ENCODE peak calls at places on chromosome 21, in eight cellular contexts. One of them, this sample, is unnamed.

GRCh38 chr21:34807881-34808568 is 139.2 kb downstream of the CLIC6 start:
- DNase-seq in left lung: peak; percentile 59
- DNase-seq in colonic mucosa: no peak
- DNase-seq in heart right ventricle: no peak
- DNase-seq in lower lobe of right lung: peak; percentile 56
- DNase-seq in right lobe of liver: no peak
- DNase-seq in aorta: peak; percentile 77
- DNase-seq in GM23248: peak; percentile 97
- DNase-seq in this sample: peak; percentile 94

GRCh38 chr21:41972511-41973205 is 18.8 kb upstream of the C2CD2 start:
- DNase-seq in GM23248: no peak
- DNase-seq in right lobe of liver: no peak
- DNase-seq in aorta: no peak
- DNase-seq in lower lobe of right lung: no peak
- DNase-seq in left lung: no peak
- DNase-seq in colonic mucosa: peak; percentile 14
- DNase-seq in heart right ventricle: no peak
- DNase-seq in this sample: no peak

GRCh38 chr21:34553199-34553952 is 41.4 kb upstream of the KCNE1 start:
- DNase-seq in aorta: no peak
- DNase-seq in left lung: no peak
- DNase-seq in lower lobe of right lung: no peak
- DNase-seq in heart right ventricle: no peak
- DNase-seq in GM23248: peak; percentile 88
- DNase-seq in colonic mucosa: no peak
- DNase-seq in right lobe of liver: no peak
- DNase-seq in this sample: peak; percentile 77

GRCh38 chr21:29718081-29718815 is 221.5 kb downstream of the GRIK1 start:
- DNase-seq in left lung: no peak
- DNase-seq in GM23248: peak; percentile 53
- DNase-seq in lower lobe of right lung: no peak
- DNase-seq in colonic mucosa: no peak
- DNase-seq in right lobe of liver: no peak
- DNase-seq in aorta: no peak
- DNase-seq in heart right ventricle: no peak
- DNase-seq in this sample: peak; percentile 5

GRCh38 chr21:30518876-30519275 is 16.9 kb upstream of the KRTAP19-5 start:
- DNase-seq in colonic mucosa: no peak
- DNase-seq in left lung: no peak
- DNase-seq in GM23248: no peak
- DNase-seq in lower lobe of right lung: no peak
- DNase-seq in right lobe of liver: no peak
- DNase-seq in aorta: no peak
- DNase-seq in heart right ventricle: no peak
- DNase-seq in this sample: no peak

GRCh38 chr21:15848632-15849031 is 118.8 kb downstream of the USP25 start:
- DNase-seq in colonic mucosa: no peak
- DNase-seq in heart right ventricle: no peak
- DNase-seq in GM23248: peak; percentile 56
- DNase-seq in left lung: no peak
- DNase-seq in lower lobe of right lung: no peak
- DNase-seq in aorta: no peak
- DNase-seq in right lobe of liver: no peak
- DNase-seq in this sample: peak; percentile 12

GRCh38 chr21:36169465-36170128 is 13.0 kb downstream of the DOP1B start:
- DNase-seq in left lung: peak; percentile 56
- DNase-seq in GM23248: no peak
- DNase-seq in colonic mucosa: no peak
- DNase-seq in heart right ventricle: no peak
- DNase-seq in aorta: no peak
- DNase-seq in lower lobe of right lung: peak; percentile 74
- DNase-seq in right lobe of liver: no peak
- DNase-seq in this sample: no peak

GRCh38 chr21:40846566-40847411 is at the start of gene DSCAM:
- DNase-seq in aorta: no peak
- DNase-seq in right lobe of liver: no peak
- DNase-seq in GM23248: no peak
- DNase-seq in heart right ventricle: no peak
- DNase-seq in lower lobe of right lung: no peak
- DNase-seq in colonic mucosa: no peak
- DNase-seq in left lung: no peak
- DNase-seq in this sample: peak; percentile 46

DNA sequence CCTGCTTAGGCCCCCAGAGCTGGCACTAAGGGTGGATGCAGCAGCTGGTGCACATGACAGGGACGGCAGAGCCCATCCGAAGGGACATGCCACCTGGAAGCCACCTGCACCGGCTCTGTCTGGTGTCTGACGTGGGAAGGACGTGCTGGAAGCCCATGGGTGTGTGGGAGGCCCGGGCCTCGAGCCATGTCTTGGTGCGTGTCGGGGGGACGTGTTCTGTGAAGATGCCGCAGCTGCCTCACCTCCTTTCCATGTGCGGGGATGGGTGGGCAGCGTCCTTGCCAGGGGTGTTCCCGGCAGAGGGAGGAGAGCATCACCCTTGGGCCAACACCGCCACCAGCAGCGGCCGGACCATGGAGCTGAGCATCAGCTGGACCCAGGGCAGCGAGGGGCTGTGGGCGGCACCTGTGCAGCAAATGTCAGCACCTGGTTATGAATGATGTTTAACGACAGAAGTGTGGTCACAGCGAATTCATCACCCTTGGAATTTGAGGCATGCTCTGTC is 15.5 kb upstream of the POFUT2 start:
- DNase-seq in aorta: peak; percentile 68
- DNase-seq in right lobe of liver: no peak
- DNase-seq in heart right ventricle: peak; percentile 20
- DNase-seq in colonic mucosa: no peak
- DNase-seq in left lung: peak; percentile 30
- DNase-seq in lower lobe of right lung: peak; percentile 42
- DNase-seq in GM23248: no peak
- DNase-seq in this sample: no peak
- H3K4me1 ChIP-seq in aorta: no peaks in the 10 kb centered on the region
- H3K4me1 ChIP-seq in right lobe of liver: no peaks in the 10 kb centered on the region
- H3K4me1 ChIP-seq in heart right ventricle: peaks cover 55% of the 10 kb centered on the region
- H3K4me1 ChIP-seq in colonic mucosa: no peaks in the 10 kb centered on the region
- H3K4me1 ChIP-seq in left lung: peaks cover 44% of the 10 kb centered on the region
- H3K4me1 ChIP-seq in lower lobe of right lung: peaks cover 56% of the 10 kb centered on the region
- H3K4me1 ChIP-seq in GM23248: no peaks in the 10 kb centered on the region
- H3K4me1 ChIP-seq in this sample: peaks cover 19% of the 10 kb centered on the region

GRCh38 chr21:39314155-39315027 is 959 bp upstream of the BRWD1 start:
- DNase-seq in right lobe of liver: peak; percentile 50
- DNase-seq in left lung: no peak
- DNase-seq in heart right ventricle: peak; percentile 51
- DNase-seq in lower lobe of right lung: peak; percentile 58
- DNase-seq in aorta: no peak
- DNase-seq in GM23248: peak; percentile 86
- DNase-seq in colonic mucosa: peak; percentile 63
- DNase-seq in this sample: peak; percentile 77
- H3K4me1 ChIP-seq in right lobe of liver: no peaks in the 10 kb centered on the region
- H3K4me1 ChIP-seq in left lung: peaks cover 24% of the 10 kb centered on the region
- H3K4me1 ChIP-seq in heart right ventricle: peaks cover 18% of the 10 kb centered on the region
- H3K4me1 ChIP-seq in lower lobe of right lung: peaks cover 28% of the 10 kb centered on the region
- H3K4me1 ChIP-seq in aorta: no peaks in the 10 kb centered on the region
- H3K4me1 ChIP-seq in GM23248: peaks cover 23% of the 10 kb centered on the region
- H3K4me1 ChIP-seq in colonic mucosa: peaks cover 3% of the 10 kb centered on the region
- H3K4me1 ChIP-seq in this sample: peaks cover 24% of the 10 kb centered on the region

DNA sequence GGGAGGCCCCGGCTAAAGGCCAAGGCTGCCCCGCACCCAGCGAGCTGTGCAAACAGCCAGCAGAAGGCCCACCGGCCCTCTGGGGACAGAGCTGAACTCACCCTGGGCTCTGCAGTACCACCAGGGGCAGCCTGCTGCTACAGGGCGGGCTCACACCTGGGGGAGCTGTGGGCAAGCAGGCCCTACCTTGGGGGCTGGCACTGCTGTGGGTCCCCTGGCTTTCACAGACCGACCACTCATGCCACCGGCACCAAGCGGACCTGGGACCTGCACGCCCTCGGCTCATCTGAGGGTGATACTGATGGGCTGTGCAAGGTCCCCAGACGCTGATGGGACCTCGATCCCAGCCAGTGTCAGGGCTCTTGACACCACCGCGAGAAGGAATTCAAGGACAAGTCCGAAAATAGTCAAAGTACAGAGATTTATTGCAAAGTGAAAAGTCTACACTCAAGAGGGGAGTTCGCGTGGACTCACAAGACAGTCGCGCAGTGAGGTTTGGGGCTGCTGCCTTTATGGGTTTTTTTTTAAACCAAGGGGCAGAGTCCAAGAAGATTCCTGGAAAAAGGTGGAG is 61.0 kb upstream of the ADARB1 start:
- DNase-seq in GM23248: no peak
- DNase-seq in heart right ventricle: no peak
- DNase-seq in aorta: peak; percentile 76
- DNase-seq in lower lobe of right lung: peak; percentile 37
- DNase-seq in left lung: peak; percentile 16
- DNase-seq in right lobe of liver: peak; percentile 18
- DNase-seq in colonic mucosa: no peak
- DNase-seq in this sample: no peak
- H3K4me1 ChIP-seq in GM23248: peaks cover 23% of the 10 kb centered on the region
- H3K4me1 ChIP-seq in heart right ventricle: peaks cover 10% of the 10 kb centered on the region
- H3K4me1 ChIP-seq in aorta: no peaks in the 10 kb centered on the region
- H3K4me1 ChIP-seq in lower lobe of right lung: no peaks in the 10 kb centered on the region
- H3K4me1 ChIP-seq in left lung: peaks cover 14% of the 10 kb centered on the region
- H3K4me1 ChIP-seq in right lobe of liver: no peaks in the 10 kb centered on the region
- H3K4me1 ChIP-seq in colonic mucosa: peaks cover 7% of the 10 kb centered on the region
- H3K4me1 ChIP-seq in this sample: peaks cover 23% of the 10 kb centered on the region

GRCh38 chr21:44919111-44919912 is 1.4 kb downstream of the ITGB2 start:
- DNase-seq in right lobe of liver: peak; percentile 50
- DNase-seq in colonic mucosa: no peak
- DNase-seq in lower lobe of right lung: peak; percentile 68
- DNase-seq in GM23248: peak; percentile 30
- DNase-seq in aorta: no peak
- DNase-seq in heart right ventricle: no peak
- DNase-seq in left lung: peak; percentile 76
- DNase-seq in this sample: no peak

GRCh38 chr21:44920694-44921604 is at the start of gene ITGB2:
- DNase-seq in GM23248: no peak
- DNase-seq in aorta: no peak
- DNase-seq in heart right ventricle: peak; percentile 52
- DNase-seq in left lung: peak; percentile 84
- DNase-seq in right lobe of liver: peak; percentile 71
- DNase-seq in lower lobe of right lung: peak; percentile 90
- DNase-seq in colonic mucosa: no peak
- DNase-seq in this sample: no peak

GRCh38 chr21:44919913-44920693 is 596 bp downstream of the ITGB2 start:
- DNase-seq in aorta: no peak
- DNase-seq in GM23248: no peak
- DNase-seq in heart right ventricle: no peak
- DNase-seq in lower lobe of right lung: peak; percentile 42
- DNase-seq in colonic mucosa: no peak
- DNase-seq in right lobe of liver: peak; percentile 25
- DNase-seq in left lung: no peak
- DNase-seq in this sample: no peak

GRCh38 chr21:44923481-44924084 is 2.9 kb upstream of the ITGB2 start:
- DNase-seq in lower lobe of right lung: no peak
- DNase-seq in left lung: no peak
- DNase-seq in GM23248: no peak
- DNase-seq in aorta: no peak
- DNase-seq in heart right ventricle: no peak
- DNase-seq in right lobe of liver: no peak
- DNase-seq in colonic mucosa: no peak
- DNase-seq in this sample: no peak

GRCh38 chr21:44921928-44922327 is 1.2 kb upstream of the ITGB2 start:
- DNase-seq in left lung: no peak
- DNase-seq in heart right ventricle: no peak
- DNase-seq in right lobe of liver: no peak
- DNase-seq in lower lobe of right lung: no peak
- DNase-seq in colonic mucosa: no peak
- DNase-seq in aorta: no peak
- DNase-seq in GM23248: no peak
- DNase-seq in this sample: no peak
- H3K4me1 ChIP-seq in left lung: peaks cover 78% of the 10 kb centered on the region
- H3K4me1 ChIP-seq in heart right ventricle: peaks cover 5% of the 10 kb centered on the region
- H3K4me1 ChIP-seq in right lobe of liver: no peaks in the 10 kb centered on the region
- H3K4me1 ChIP-seq in lower lobe of right lung: peaks cover 57% of the 10 kb centered on the region
- H3K4me1 ChIP-seq in colonic mucosa: no peaks in the 10 kb centered on the region
- H3K4me1 ChIP-seq in aorta: no peaks in the 10 kb centered on the region
- H3K4me1 ChIP-seq in GM23248: peaks cover 24% of the 10 kb centered on the region
- H3K4me1 ChIP-seq in this sample: peaks cover 20% of the 10 kb centered on the region

This sample was measured in adipocyte.